ENCODE peak calls at places on chromosomes 13 and 19, in eight cellular contexts. R is fibroblast of lung, L is heart left ventricle, F is left lung, K is pancreas, V is breast epithelium, N is mucosa of descending colon, Z is iPS DF 6.9. Q is an unnamed sample.

GRCh38 chr19:39409886-39410619 is 2.4 kb upstream of the PLEKHG2 start:
- DNase-seq in R (peak; percentile 73), L (peak; percentile 89), F (peak; percentile 84), K (peak; percentile 82), V (no peak), N (peak; percentile 90), Z (no peak), Q (peak; percentile 87)

GRCh38 chr19:416416-416815 is 7.5 kb upstream of the C2CD4C start:
- DNase-seq in R (no peak), L (no peak), F (no peak), K (no peak), V (no peak), N (peak; percentile 8), Z (no peak), Q (peak; percentile 10)

GRCh38 chr19:49231389-49231788 is 73.8 kb downstream of the TRPM4 start:
- DNase-seq in R (no peak), L (no peak), F (no peak), K (no peak), V (no peak), N (no peak), Z (no peak), Q (no peak)

GRCh38 chr13:48302920-48303330 is 626 bp upstream of the RB1 start:
- DNase-seq in R (no peak), L (no peak), F (no peak), K (no peak), V (no peak), N (no peak), Z (no peak), Q (no peak)

GRCh38 chr19:41879670-41880328 is 2.7 kb downstream of the CD79A start:
- DNase-seq in R (no peak), L (no peak), F (no peak), K (no peak), V (no peak), N (no peak), Z (no peak), Q (no peak)

GRCh38 chr19:35549174-35549788 is 3.9 kb downstream of the TMEM147 start:
- DNase-seq in R (peak; percentile 50), L (peak; percentile 48), F (no peak), K (no peak), V (no peak), N (no peak), Z (no peak), Q (no peak)

GRCh38 chr19:36528921-36529518 is 949 bp upstream of the ZNF260 start:
- DNase-seq in R (no peak), L (no peak), F (no peak), K (no peak), V (no peak), N (no peak), Z (no peak), Q (no peak)

GRCh38 chr19:14127176-14127575 is 9.2 kb downstream of the ASF1B start:
- DNase-seq in R (no peak), L (peak; percentile 50), F (peak; percentile 72), K (no peak), V (no peak), N (no peak), Z (no peak), Q (no peak)

GRCh38 chr19:35322014-35322413 is 7.0 kb upstream of the CD22 start:
- DNase-seq in R (no peak), L (no peak), F (no peak), K (no peak), V (no peak), N (peak; percentile 2), Z (no peak), Q (no peak)

GRCh38 chr19:12867120-12868099 is 13.8 kb downstream of the DNASE2 start:
- DNase-seq in R (peak; percentile 43), L (peak; percentile 53), F (no peak), K (peak; percentile 82), V (no peak), N (peak; percentile 77), Z (peak; percentile 82), Q (no peak)

GRCh38 chr13:69604698-69605097 is 502.9 kb upstream of the ATXN8OS start:
- DNase-seq in R (no peak), L (no peak), F (no peak), K (no peak), V (no peak), N (no peak), Z (no peak), Q (no peak)

GRCh38 chr13:110436276-110436675 is 125.2 kb downstream of the RAB20 start:
- DNase-seq in R (peak; percentile 75), L (no peak), F (no peak), K (no peak), V (no peak), N (no peak), Z (no peak), Q (no peak)

GRCh38 chr13:105763851-105764250 is 771.6 kb downstream of the EFNB2 start:
- DNase-seq in R (peak; percentile 30), L (no peak), F (no peak), K (no peak), V (no peak), N (no peak), Z (no peak), Q (no peak)

GRCh38 chr19:35776102-35776788 is 881 bp downstream of the ARHGAP33 start:
- DNase-seq in R (no peak), L (no peak), F (no peak), K (no peak), V (no peak), N (no peak), Z (no peak), Q (no peak)

GRCh38 chr13:67742478-67742877 is 512.3 kb upstream of the PCDH9 start:
- DNase-seq in R (peak; percentile 40), L (no peak), F (no peak), K (no peak), V (no peak), N (no peak), Z (no peak), Q (no peak)

DNA sequence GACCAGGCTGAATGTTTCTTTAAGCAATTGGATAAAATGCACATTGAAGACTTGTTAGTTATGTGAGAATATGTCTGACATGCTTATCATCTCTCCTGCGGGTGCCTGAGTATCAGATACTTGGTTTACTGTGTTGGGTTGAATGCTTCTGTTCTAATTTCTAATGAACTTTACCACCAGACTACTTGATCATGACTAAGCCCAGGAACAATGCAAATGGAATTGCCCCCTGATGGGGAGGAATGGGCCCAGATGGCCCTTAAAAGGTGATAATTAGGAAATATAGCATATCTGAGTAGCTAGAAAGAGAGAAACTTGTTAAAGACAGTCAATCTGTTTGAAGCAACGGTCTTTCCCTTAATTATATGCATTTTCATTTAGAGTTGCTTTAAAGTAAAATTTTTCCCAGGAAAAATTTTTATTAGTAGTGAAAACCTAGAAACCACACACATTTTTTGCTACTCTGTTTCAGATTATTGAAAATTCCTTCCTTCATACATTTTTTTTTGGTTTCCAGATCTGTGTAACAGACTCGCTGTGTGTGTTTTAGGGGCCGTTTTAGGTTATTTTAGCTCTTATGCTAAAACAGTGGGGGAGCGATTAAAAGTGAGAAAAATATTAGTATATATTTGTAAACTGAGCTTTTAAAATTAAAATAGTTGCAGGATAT is 186.6 kb downstream of the TM9SF2 start:
- DNase-seq in R (peak; percentile 70), L (no peak), F (no peak), K (no peak), V (no peak), N (no peak), Z (no peak), Q (no peak)
- H3K4me1 ChIP-seq in R (no peaks in the 10 kb centered on the region), L (peaks cover 22% of the 10 kb centered on the region), F (no peaks in the 10 kb centered on the region), K (no peaks in the 10 kb centered on the region), V (no peaks in the 10 kb centered on the region), N (peaks cover 16% of the 10 kb centered on the region), Z (peaks cover 7% of the 10 kb centered on the region), Q (peaks cover 22% of the 10 kb centered on the region)

GRCh38 chr19:3056454-3057016 is 5.8 kb downstream of the TLE5 start:
- DNase-seq in R (no peak), L (no peak), F (no peak), K (no peak), V (no peak), N (no peak), Z (no peak), Q (no peak)
- H3K4me1 ChIP-seq in R (peaks cover 8% of the 10 kb centered on the region), L (peaks cover 62% of the 10 kb centered on the region), F (peaks cover 62% of the 10 kb centered on the region), K (peaks cover 51% of the 10 kb centered on the region), V (peaks cover 44% of the 10 kb centered on the region), N (peaks cover 16% of the 10 kb centered on the region), Z (peaks cover 4% of the 10 kb centered on the region), Q (peaks cover 65% of the 10 kb centered on the region)

GRCh38 chr13:33128134-33128533 is 111.9 kb downstream of the KL start:
- DNase-seq in R (no peak), L (no peak), F (no peak), K (no peak), V (no peak), N (no peak), Z (no peak), Q (no peak)
- H3K4me1 ChIP-seq in R (peaks cover 47% of the 10 kb centered on the region), L (peaks cover 75% of the 10 kb centered on the region), F (peaks cover 40% of the 10 kb centered on the region), K (peaks cover 12% of the 10 kb centered on the region), V (peaks cover 3% of the 10 kb centered on the region), N (no peaks in the 10 kb centered on the region), Z (peaks cover 3% of the 10 kb centered on the region), Q (peaks cover 93% of the 10 kb centered on the region)

DNA sequence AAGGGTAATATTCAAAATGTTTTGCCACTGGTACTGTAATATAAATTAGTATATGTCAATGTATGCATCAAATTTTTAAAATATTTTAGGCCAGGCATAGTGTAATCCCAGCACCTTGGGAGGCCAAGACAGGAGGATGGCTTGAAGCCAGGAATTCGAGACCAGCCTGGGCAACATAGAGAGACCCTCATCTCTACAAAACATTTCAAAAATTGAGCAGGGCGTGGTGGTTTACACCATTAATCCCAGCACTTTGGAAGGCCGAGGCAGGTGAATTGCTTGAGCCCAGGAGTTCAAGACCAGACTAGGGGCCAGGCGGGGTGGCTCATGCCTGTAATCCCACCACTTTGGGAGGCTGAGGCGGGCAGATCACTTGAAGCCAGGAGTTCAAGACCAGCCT is 14.1 kb upstream of the STRN4 start:
- DNase-seq in R (no peak), L (no peak), F (no peak), K (no peak), V (no peak), N (peak; percentile 26), Z (no peak), Q (no peak)
- H3K4me1 ChIP-seq in R (peaks cover 12% of the 10 kb centered on the region), L (peaks cover 24% of the 10 kb centered on the region), F (peaks cover 24% of the 10 kb centered on the region), K (no peaks in the 10 kb centered on the region), V (peaks cover 7% of the 10 kb centered on the region), N (peaks cover 10% of the 10 kb centered on the region), Z (no peaks in the 10 kb centered on the region), Q (peaks cover 19% of the 10 kb centered on the region)

DNA sequence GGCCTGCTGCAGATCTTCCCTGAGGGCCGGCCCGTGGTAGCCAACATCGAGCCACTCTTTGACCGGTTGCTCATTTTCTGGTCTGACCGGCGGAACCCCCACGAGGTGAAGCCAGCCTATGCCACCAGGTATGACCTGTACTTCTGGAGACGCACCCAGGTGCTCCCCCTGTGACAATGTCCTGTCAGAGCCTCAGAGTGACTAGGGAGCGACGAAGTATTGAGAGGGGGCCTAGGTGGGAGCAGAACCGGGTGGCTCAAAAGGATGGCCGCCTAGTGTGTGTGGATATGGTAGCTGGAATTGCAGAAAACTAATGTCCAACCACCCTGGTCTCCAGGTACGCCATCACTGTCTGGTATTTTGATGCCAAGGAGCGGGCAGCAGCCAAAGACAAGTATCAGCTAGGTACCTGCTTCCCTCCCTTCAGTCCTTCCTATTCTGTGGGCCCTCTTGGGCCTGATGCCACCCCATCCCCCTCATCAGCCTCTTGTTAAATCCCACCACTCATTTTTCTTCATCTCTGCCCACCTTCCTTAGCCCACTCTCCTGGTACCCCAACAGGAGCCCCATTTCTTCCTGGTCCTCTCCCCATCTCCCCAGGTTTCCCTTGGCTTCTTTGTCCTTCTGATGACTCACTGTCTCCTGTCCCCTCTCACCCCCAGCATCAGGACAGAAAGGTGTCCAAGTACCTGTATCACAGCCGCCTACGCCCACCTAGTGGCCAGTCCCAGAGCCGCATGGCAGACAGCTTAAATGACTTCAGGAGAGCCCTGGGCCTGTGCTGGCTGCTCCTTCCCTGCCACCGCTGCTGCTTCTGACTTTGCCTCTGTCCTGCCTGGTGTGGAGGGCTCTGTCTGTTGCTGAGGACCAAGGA is 8.4 kb downstream of the EGLN2 start:
- DNase-seq in R (no peak), L (no peak), F (no peak), K (no peak), V (no peak), N (no peak), Z (no peak), Q (no peak)
- H3K4me1 ChIP-seq in R (peaks cover 34% of the 10 kb centered on the region), L (peaks cover 89% of the 10 kb centered on the region), F (peaks cover 93% of the 10 kb centered on the region), K (peaks cover 38% of the 10 kb centered on the region), V (peaks cover 51% of the 10 kb centered on the region), N (peaks cover 44% of the 10 kb centered on the region), Z (peaks cover 1% of the 10 kb centered on the region), Q (peaks cover 96% of the 10 kb centered on the region)